ENCODE peak calls at places on chromosomes 13 and 19, in seven cellular contexts. One of them, this sample, is unnamed.

GRCh38 chr19:49502866-49503581 is 6.8 kb downstream of the RPS11 start:
- DNase-seq in pancreas: no peak
- DNase-seq in lung: no peak
- DNase-seq in sigmoid colon: no peak
- DNase-seq in OCI-LY7: peak
- DNase-seq in HL-60: peak
- DNase-seq in cardiac muscle cell: peak
- DNase-seq in this sample: no peak

GRCh38 chr19:34145741-34146202 is 26.5 kb upstream of the LSM14A start:
- DNase-seq in HL-60: peak
- DNase-seq in sigmoid colon: no peak
- DNase-seq in lung: peak
- DNase-seq in cardiac muscle cell: peak
- DNase-seq in pancreas: no peak
- DNase-seq in OCI-LY7: peak
- DNase-seq in this sample: no peak

GRCh38 chr13:52842440-52842839 is 6.0 kb downstream of the PCDH8 start:
- DNase-seq in pancreas: no peak
- DNase-seq in lung: no peak
- DNase-seq in sigmoid colon: no peak
- DNase-seq in cardiac muscle cell: no peak
- DNase-seq in HL-60: no peak
- DNase-seq in OCI-LY7: no peak
- DNase-seq in this sample: no peak

GRCh38 chr13:32232263-32232662 is 82.9 kb downstream of the ZAR1L start:
- DNase-seq in lung: no peak
- DNase-seq in pancreas: no peak
- DNase-seq in OCI-LY7: no peak
- DNase-seq in cardiac muscle cell: no peak
- DNase-seq in sigmoid colon: no peak
- DNase-seq in HL-60: no peak
- DNase-seq in this sample: no peak

GRCh38 chr19:45051929-45052579 is 13.2 kb downstream of the CLASRP start:
- DNase-seq in pancreas: no peak
- DNase-seq in sigmoid colon: no peak
- DNase-seq in HL-60: no peak
- DNase-seq in cardiac muscle cell: no peak
- DNase-seq in lung: no peak
- DNase-seq in OCI-LY7: peak
- DNase-seq in this sample: no peak

GRCh38 chr19:8487137-8487851 is 15.1 kb downstream of the PRAM1 start:
- DNase-seq in cardiac muscle cell: no peak
- DNase-seq in OCI-LY7: no peak
- DNase-seq in lung: peak
- DNase-seq in HL-60: peak
- DNase-seq in sigmoid colon: no peak
- DNase-seq in pancreas: peak
- DNase-seq in this sample: no peak

GRCh38 chr19:35549174-35549788 is 3.9 kb downstream of the TMEM147 start:
- DNase-seq in pancreas: peak
- DNase-seq in OCI-LY7: peak
- DNase-seq in sigmoid colon: no peak
- DNase-seq in lung: peak
- DNase-seq in cardiac muscle cell: peak
- DNase-seq in HL-60: peak
- DNase-seq in this sample: no peak

GRCh38 chr13:111005808-111006494 is 91.1 kb upstream of the ANKRD10 start:
- DNase-seq in HL-60: no peak
- DNase-seq in lung: no peak
- DNase-seq in pancreas: peak
- DNase-seq in OCI-LY7: no peak
- DNase-seq in sigmoid colon: peak
- DNase-seq in cardiac muscle cell: no peak
- DNase-seq in this sample: no peak

GRCh38 chr19:33499671-33500506 is 21.7 kb downstream of the PEPD start:
- DNase-seq in lung: no peak
- DNase-seq in pancreas: no peak
- DNase-seq in HL-60: no peak
- DNase-seq in cardiac muscle cell: no peak
- DNase-seq in sigmoid colon: peak
- DNase-seq in OCI-LY7: no peak
- DNase-seq in this sample: peak

GRCh38 chr19:4722671-4723464 is 774 bp downstream of the DPP9 start:
- DNase-seq in pancreas: peak
- DNase-seq in OCI-LY7: peak
- DNase-seq in lung: no peak
- DNase-seq in HL-60: peak
- DNase-seq in cardiac muscle cell: no peak
- DNase-seq in sigmoid colon: no peak
- DNase-seq in this sample: peak

GRCh38 chr19:39446365-39447084 is 1.1 kb downstream of the SUPT5H start:
- DNase-seq in cardiac muscle cell: no peak
- DNase-seq in HL-60: no peak
- DNase-seq in pancreas: no peak
- DNase-seq in OCI-LY7: no peak
- DNase-seq in lung: no peak
- DNase-seq in sigmoid colon: no peak
- DNase-seq in this sample: no peak

GRCh38 chr19:12574036-12574435 is 22.8 kb upstream of the ZNF564 start:
- DNase-seq in sigmoid colon: no peak
- DNase-seq in lung: no peak
- DNase-seq in OCI-LY7: peak
- DNase-seq in cardiac muscle cell: no peak
- DNase-seq in pancreas: no peak
- DNase-seq in HL-60: peak
- DNase-seq in this sample: peak

GRCh38 chr19:15371119-15371518 is 8.5 kb downstream of the AKAP8 start:
- DNase-seq in OCI-LY7: no peak
- DNase-seq in sigmoid colon: no peak
- DNase-seq in pancreas: no peak
- DNase-seq in lung: no peak
- DNase-seq in HL-60: no peak
- DNase-seq in cardiac muscle cell: no peak
- DNase-seq in this sample: no peak

GRCh38 chr19:10419200-10419645 is 1.1 kb upstream of the PDE4A start:
- DNase-seq in sigmoid colon: no peak
- DNase-seq in cardiac muscle cell: no peak
- DNase-seq in OCI-LY7: no peak
- DNase-seq in lung: no peak
- DNase-seq in HL-60: no peak
- DNase-seq in pancreas: no peak
- DNase-seq in this sample: no peak

GRCh38 chr13:28705734-28706133 is 13.0 kb downstream of the SLC46A3 start:
- DNase-seq in sigmoid colon: no peak
- DNase-seq in pancreas: no peak
- DNase-seq in OCI-LY7: no peak
- DNase-seq in cardiac muscle cell: no peak
- DNase-seq in lung: no peak
- DNase-seq in HL-60: no peak
- DNase-seq in this sample: no peak

DNA sequence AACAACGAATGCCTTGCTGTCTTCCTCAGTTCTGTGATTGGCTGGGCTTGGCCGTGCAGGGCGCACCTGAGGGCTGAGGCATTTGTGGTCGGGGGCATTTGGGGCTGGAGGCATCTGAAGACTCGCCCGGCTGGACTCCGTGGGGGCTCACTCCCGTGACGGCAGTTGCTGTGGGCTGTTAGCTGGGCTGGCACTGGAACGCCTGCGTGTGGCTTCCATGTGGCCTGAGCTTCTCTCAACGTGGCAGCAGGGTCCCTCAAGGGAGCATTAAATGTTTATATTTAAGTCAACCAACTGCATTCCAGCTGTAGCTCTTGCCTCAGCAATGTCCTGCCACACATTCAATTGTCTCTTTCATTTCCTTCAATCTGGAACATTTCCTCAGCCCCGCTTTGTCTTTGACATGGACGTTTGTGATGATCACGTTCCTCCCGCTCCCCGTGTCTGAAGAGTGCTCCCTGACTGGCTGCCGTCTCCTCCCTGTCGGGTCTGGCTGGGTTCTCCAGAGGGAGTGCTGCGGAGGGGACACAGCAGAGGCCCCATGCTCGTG is 21.0 kb downstream of the CCDC8 start:
- DNase-seq in HL-60: no peak
- DNase-seq in pancreas: no peak
- DNase-seq in sigmoid colon: peak
- DNase-seq in cardiac muscle cell: no peak
- DNase-seq in lung: no peak
- DNase-seq in OCI-LY7: no peak
- DNase-seq in this sample: no peak
- H3K27ac ChIP-seq in HL-60: no peak
- H3K27ac ChIP-seq in pancreas: no peak
- H3K27ac ChIP-seq in sigmoid colon: no peak
- H3K27ac ChIP-seq in cardiac muscle cell: peak
- H3K27ac ChIP-seq in lung: no peak
- H3K27ac ChIP-seq in OCI-LY7: no peak
- H3K27ac ChIP-seq in this sample: no peak

GRCh38 chr19:55451522-55452380 is 8.7 kb upstream of the SHISA7 start:
- DNase-seq in sigmoid colon: no peak
- DNase-seq in lung: no peak
- DNase-seq in cardiac muscle cell: no peak
- DNase-seq in HL-60: no peak
- DNase-seq in OCI-LY7: no peak
- DNase-seq in pancreas: no peak
- DNase-seq in this sample: no peak

GRCh38 chr19:55449469-55449868 is 6.4 kb upstream of the SHISA7 start:
- DNase-seq in pancreas: no peak
- DNase-seq in lung: no peak
- DNase-seq in sigmoid colon: no peak
- DNase-seq in HL-60: no peak
- DNase-seq in cardiac muscle cell: no peak
- DNase-seq in OCI-LY7: no peak
- DNase-seq in this sample: no peak

GRCh38 chr19:55453861-55454260 is 7.6 kb downstream of the ISOC2 start:
- DNase-seq in HL-60: no peak
- DNase-seq in sigmoid colon: no peak
- DNase-seq in lung: no peak
- DNase-seq in pancreas: no peak
- DNase-seq in cardiac muscle cell: no peak
- DNase-seq in OCI-LY7: no peak
- DNase-seq in this sample: no peak

GRCh38 chr19:55452381-55453325 is 8.8 kb downstream of the ISOC2 start:
- DNase-seq in OCI-LY7: peak
- DNase-seq in lung: peak
- DNase-seq in pancreas: no peak
- DNase-seq in HL-60: no peak
- DNase-seq in sigmoid colon: peak
- DNase-seq in cardiac muscle cell: peak
- DNase-seq in this sample: no peak

DNA sequence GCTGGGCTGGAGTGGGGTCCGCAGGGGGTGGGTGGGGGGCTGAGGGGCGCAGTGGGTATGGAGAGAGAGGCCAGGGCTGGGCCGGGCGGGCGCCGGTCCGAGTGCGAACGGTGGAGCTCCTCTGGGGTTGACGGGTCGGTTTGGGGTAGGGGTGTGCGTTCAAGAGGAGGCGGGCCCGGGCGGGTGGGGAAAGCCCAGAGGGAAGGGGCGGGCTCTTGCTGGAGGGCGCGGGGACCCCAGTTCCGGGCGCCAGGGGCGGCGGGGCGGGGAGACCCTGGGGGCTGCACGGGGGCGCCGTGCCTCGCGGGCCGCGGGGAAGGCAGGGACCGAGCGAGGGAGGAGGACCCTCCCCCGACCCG is 8.0 kb upstream of the SHISA7 start:
- DNase-seq in HL-60: no peak
- DNase-seq in sigmoid colon: no peak
- DNase-seq in cardiac muscle cell: no peak
- DNase-seq in lung: no peak
- DNase-seq in OCI-LY7: no peak
- DNase-seq in pancreas: no peak
- DNase-seq in this sample: no peak
- H3K4me3 ChIP-seq in HL-60: no peak
- H3K4me3 ChIP-seq in sigmoid colon: no peak
- H3K4me3 ChIP-seq in cardiac muscle cell: peak
- H3K4me3 ChIP-seq in lung: no peak
- H3K4me3 ChIP-seq in OCI-LY7: no peak
- H3K4me3 ChIP-seq in pancreas: no peak
- H3K4me3 ChIP-seq in this sample: no peak

DNA sequence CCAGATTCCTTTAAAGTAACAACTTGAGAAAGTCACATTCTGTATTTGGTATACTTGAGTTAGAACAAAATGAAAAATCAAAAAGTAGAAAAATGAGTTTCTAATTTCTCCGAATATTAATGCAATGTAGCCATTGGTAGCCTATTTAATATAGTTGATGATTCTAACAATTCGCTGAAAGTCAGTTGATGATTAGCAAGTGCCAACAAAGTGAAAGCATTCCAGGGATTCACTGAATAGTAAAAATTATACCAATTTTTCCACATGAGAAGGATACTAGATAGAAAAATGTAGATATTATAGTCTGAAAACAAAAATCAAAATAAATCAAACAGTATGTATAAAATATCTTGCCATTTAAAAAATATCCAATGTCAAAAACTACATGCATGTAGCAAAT is 117.2 kb downstream of the FREM2 start:
- DNase-seq in pancreas: no peak
- DNase-seq in cardiac muscle cell: no peak
- DNase-seq in sigmoid colon: no peak
- DNase-seq in lung: no peak
- DNase-seq in OCI-LY7: no peak
- DNase-seq in HL-60: no peak
- DNase-seq in this sample: no peak
- H3K27ac ChIP-seq in pancreas: no peak
- H3K27ac ChIP-seq in cardiac muscle cell: no peak
- H3K27ac ChIP-seq in sigmoid colon: no peak
- H3K27ac ChIP-seq in lung: no peak
- H3K27ac ChIP-seq in OCI-LY7: no peak
- H3K27ac ChIP-seq in HL-60: no peak
- H3K27ac ChIP-seq in this sample: no peak

GRCh38 chr13:76454991-76455390 is 431.2 kb downstream of the KCTD12 start:
- DNase-seq in lung: no peak
- DNase-seq in pancreas: no peak
- DNase-seq in OCI-LY7: no peak
- DNase-seq in sigmoid colon: no peak
- DNase-seq in cardiac muscle cell: no peak
- DNase-seq in HL-60: no peak
- DNase-seq in this sample: no peak
- H3K4me3 ChIP-seq in lung: no peak
- H3K4me3 ChIP-seq in pancreas: no peak
- H3K4me3 ChIP-seq in OCI-LY7: no peak
- H3K4me3 ChIP-seq in sigmoid colon: no peak
- H3K4me3 ChIP-seq in cardiac muscle cell: no peak
- H3K4me3 ChIP-seq in HL-60: no peak
- H3K4me3 ChIP-seq in this sample: no peak